ENCODE peak calls at places on chromosome 19, in five cellular contexts. One of them, this sample, is unnamed.

GRCh38 chr19:44696939-44697669 is 1.8 kb upstream of the CEACAM16 start:
- ATAC-seq in HCT116: no peak
- ATAC-seq in heart right ventricle: no peak
- ATAC-seq in foreskin keratinocyte: no peak
- ATAC-seq in psoas muscle: no peak
- ATAC-seq in this sample: no peak

GRCh38 chr19:31538879-31539278 is 189.6 kb upstream of the TSHZ3 start:
- ATAC-seq in HCT116: no peak
- ATAC-seq in heart right ventricle: no peak
- ATAC-seq in foreskin keratinocyte: no peak
- ATAC-seq in psoas muscle: no peak
- ATAC-seq in this sample: no peak

GRCh38 chr19:34171539-34171876 is 796 bp upstream of the LSM14A start:
- ATAC-seq in HCT116: peak; percentile 7
- ATAC-seq in heart right ventricle: peak; percentile 0
- ATAC-seq in foreskin keratinocyte: peak; percentile 71
- ATAC-seq in psoas muscle: peak; percentile 6
- ATAC-seq in this sample: no peak

GRCh38 chr19:14395710-14396338 is 14.6 kb downstream of the ADGRE5 start:
- ATAC-seq in HCT116: no peak
- ATAC-seq in heart right ventricle: no peak
- ATAC-seq in foreskin keratinocyte: no peak
- ATAC-seq in psoas muscle: no peak
- ATAC-seq in this sample: no peak

GRCh38 chr19:5978606-5979552 is 939 bp upstream of the RANBP3 start:
- ATAC-seq in HCT116: no peak
- ATAC-seq in heart right ventricle: no peak
- ATAC-seq in foreskin keratinocyte: no peak
- ATAC-seq in psoas muscle: no peak
- ATAC-seq in this sample: no peak

GRCh38 chr19:8577247-8577646 is at the start of gene MYO1F:
- ATAC-seq in HCT116: no peak
- ATAC-seq in heart right ventricle: peak; percentile 56
- ATAC-seq in foreskin keratinocyte: no peak
- ATAC-seq in psoas muscle: no peak
- ATAC-seq in this sample: peak; percentile 52

GRCh38 chr19:39474139-39474620 is 6.5 kb upstream of the TIMM50 start:
- ATAC-seq in HCT116: peak; percentile 82
- ATAC-seq in heart right ventricle: peak; percentile 72
- ATAC-seq in foreskin keratinocyte: peak; percentile 42
- ATAC-seq in psoas muscle: peak; percentile 76
- ATAC-seq in this sample: peak; percentile 67

GRCh38 chr19:45140533-45140932 is 20.2 kb downstream of the NKPD1 start:
- ATAC-seq in HCT116: no peak
- ATAC-seq in heart right ventricle: no peak
- ATAC-seq in foreskin keratinocyte: no peak
- ATAC-seq in psoas muscle: no peak
- ATAC-seq in this sample: no peak

GRCh38 chr19:5893907-5894703 is 9.5 kb downstream of the NDUFA11 start:
- ATAC-seq in HCT116: no peak
- ATAC-seq in heart right ventricle: peak; percentile 60
- ATAC-seq in foreskin keratinocyte: peak; percentile 58
- ATAC-seq in psoas muscle: peak; percentile 19
- ATAC-seq in this sample: no peak

GRCh38 chr19:22116760-22117159 is 64.5 kb downstream of the ZNF257 start:
- ATAC-seq in HCT116: no peak
- ATAC-seq in heart right ventricle: no peak
- ATAC-seq in foreskin keratinocyte: no peak
- ATAC-seq in psoas muscle: no peak
- ATAC-seq in this sample: no peak

GRCh38 chr19:39686739-39687138 is 17.5 kb upstream of the LGALS14 start:
- ATAC-seq in HCT116: no peak
- ATAC-seq in heart right ventricle: no peak
- ATAC-seq in foreskin keratinocyte: no peak
- ATAC-seq in psoas muscle: no peak
- ATAC-seq in this sample: no peak

GRCh38 chr19:54136086-54136863 is 1.3 kb upstream of the CNOT3 start:
- ATAC-seq in HCT116: no peak
- ATAC-seq in heart right ventricle: no peak
- ATAC-seq in foreskin keratinocyte: no peak
- ATAC-seq in psoas muscle: no peak
- ATAC-seq in this sample: no peak

GRCh38 chr19:48636859-48637448 is at the start of gene DBP:
- ATAC-seq in HCT116: peak; percentile 5
- ATAC-seq in heart right ventricle: peak; percentile 2
- ATAC-seq in foreskin keratinocyte: no peak
- ATAC-seq in psoas muscle: peak; percentile 19
- ATAC-seq in this sample: no peak

GRCh38 chr19:40283414-40284250 is 1.5 kb downstream of the AKT2 start:
- ATAC-seq in HCT116: no peak
- ATAC-seq in heart right ventricle: no peak
- ATAC-seq in foreskin keratinocyte: no peak
- ATAC-seq in psoas muscle: no peak
- ATAC-seq in this sample: no peak

GRCh38 chr19:58450836-58451357 is 525 bp upstream of the ZNF324B start:
- ATAC-seq in HCT116: peak; percentile 51
- ATAC-seq in heart right ventricle: no peak
- ATAC-seq in foreskin keratinocyte: peak; percentile 52
- ATAC-seq in psoas muscle: no peak
- ATAC-seq in this sample: no peak

GRCh38 chr19:55614711-55615552 is 9.4 kb downstream of the ZNF784 start:
- ATAC-seq in HCT116: no peak
- ATAC-seq in heart right ventricle: no peak
- ATAC-seq in foreskin keratinocyte: no peak
- ATAC-seq in psoas muscle: no peak
- ATAC-seq in this sample: no peak

GRCh38 chr19:13401388-13401787 is 104.9 kb downstream of the CACNA1A start:
- ATAC-seq in HCT116: peak; percentile 63
- ATAC-seq in heart right ventricle: no peak
- ATAC-seq in foreskin keratinocyte: peak; percentile 36
- ATAC-seq in psoas muscle: no peak
- ATAC-seq in this sample: no peak

GRCh38 chr19:6744381-6745288 is 5.2 kb downstream of the TRIP10 start:
- ATAC-seq in HCT116: peak; percentile 75
- ATAC-seq in heart right ventricle: peak; percentile 85
- ATAC-seq in foreskin keratinocyte: peak; percentile 74
- ATAC-seq in psoas muscle: peak; percentile 82
- ATAC-seq in this sample: peak; percentile 86

GRCh38 chr19:18109363-18109730 is 11.8 kb downstream of the MAST3 start:
- ATAC-seq in HCT116: peak; percentile 1
- ATAC-seq in heart right ventricle: no peak
- ATAC-seq in foreskin keratinocyte: no peak
- ATAC-seq in psoas muscle: no peak
- ATAC-seq in this sample: peak; percentile 8

DNA sequence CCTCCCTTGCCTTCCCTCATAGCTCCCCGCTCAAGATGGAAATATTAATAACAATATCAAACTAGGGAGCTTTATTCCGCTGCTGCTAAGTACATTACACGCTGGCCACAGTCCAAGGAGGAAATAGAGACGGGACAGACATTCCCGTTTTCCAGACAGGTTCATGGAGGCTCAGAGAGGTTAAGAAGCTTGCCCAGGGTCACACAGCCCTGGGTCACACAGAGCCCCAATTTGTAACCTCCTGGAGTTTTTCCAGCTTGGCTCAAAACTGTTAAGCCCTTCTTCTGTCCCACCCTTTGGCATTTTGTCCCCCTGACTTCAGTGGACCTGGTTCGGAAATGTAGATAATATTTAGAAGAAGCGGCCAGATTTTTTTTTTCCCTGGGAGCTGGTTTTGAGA is 2.0 kb downstream of the BICRA start:
- ATAC-seq in HCT116: no peak
- ATAC-seq in heart right ventricle: no peak
- ATAC-seq in foreskin keratinocyte: no peak
- ATAC-seq in psoas muscle: no peak
- ATAC-seq in this sample: no peak
- H3K4me1 ChIP-seq in HCT116: peaks cover 10% of the 10 kb centered on the region
- H3K4me1 ChIP-seq in heart right ventricle: peaks cover 18% of the 10 kb centered on the region
- H3K4me1 ChIP-seq in foreskin keratinocyte: no peaks in the 10 kb centered on the region
- H3K4me1 ChIP-seq in psoas muscle: peaks cover 36% of the 10 kb centered on the region
- H3K4me1 ChIP-seq in this sample: peaks cover 3% of the 10 kb centered on the region

GRCh38 chr19:391199-391557 is 17.8 kb downstream of the C2CD4C start:
- ATAC-seq in HCT116: no peak
- ATAC-seq in heart right ventricle: no peak
- ATAC-seq in foreskin keratinocyte: no peak
- ATAC-seq in psoas muscle: no peak
- ATAC-seq in this sample: no peak
- TF ChIP-seq CTCF in HCT116: no peak
- TF ChIP-seq CTCF in heart right ventricle: no peak
- TF ChIP-seq CTCF in foreskin keratinocyte: no peak
- TF ChIP-seq CTCF in psoas muscle: no peak
- TF ChIP-seq CTCF in this sample: no peak

GRCh38 chr19:50459067-50459456 is 17.2 kb upstream of the EMC10 start:
- ATAC-seq in HCT116: no peak
- ATAC-seq in heart right ventricle: no peak
- ATAC-seq in foreskin keratinocyte: no peak
- ATAC-seq in psoas muscle: no peak
- ATAC-seq in this sample: no peak
- H3K4me1 ChIP-seq in HCT116: peaks cover 7% of the 10 kb centered on the region
- H3K4me1 ChIP-seq in heart right ventricle: no peaks in the 10 kb centered on the region
- H3K4me1 ChIP-seq in foreskin keratinocyte: no peaks in the 10 kb centered on the region
- H3K4me1 ChIP-seq in psoas muscle: no peaks in the 10 kb centered on the region
- H3K4me1 ChIP-seq in this sample: no peaks in the 10 kb centered on the region

GRCh38 chr19:9641810-9642209 is 20.8 kb upstream of the ZNF561 start:
- ATAC-seq in HCT116: no peak
- ATAC-seq in heart right ventricle: no peak
- ATAC-seq in foreskin keratinocyte: no peak
- ATAC-seq in psoas muscle: no peak
- ATAC-seq in this sample: no peak

GRCh38 chr19:9650345-9650744 is 24.6 kb downstream of the ZNF562 start:
- ATAC-seq in HCT116: no peak
- ATAC-seq in heart right ventricle: no peak
- ATAC-seq in foreskin keratinocyte: no peak
- ATAC-seq in psoas muscle: no peak
- ATAC-seq in this sample: no peak

GRCh38 chr19:9644472-9644871 is 23.4 kb upstream of the ZNF561 start:
- ATAC-seq in HCT116: no peak
- ATAC-seq in heart right ventricle: no peak
- ATAC-seq in foreskin keratinocyte: no peak
- ATAC-seq in psoas muscle: no peak
- ATAC-seq in this sample: no peak

GRCh38 chr19:9640956-9641355 is 19.9 kb upstream of the ZNF561 start:
- ATAC-seq in HCT116: no peak
- ATAC-seq in heart right ventricle: no peak
- ATAC-seq in foreskin keratinocyte: no peak
- ATAC-seq in psoas muscle: no peak
- ATAC-seq in this sample: no peak

GRCh38 chr19:9645466-9645865 is 24.4 kb upstream of the ZNF561 start:
- ATAC-seq in HCT116: no peak
- ATAC-seq in heart right ventricle: no peak
- ATAC-seq in foreskin keratinocyte: no peak
- ATAC-seq in psoas muscle: no peak
- ATAC-seq in this sample: no peak
- TF ChIP-seq CTCF in HCT116: no peak
- TF ChIP-seq CTCF in heart right ventricle: no peak
- TF ChIP-seq CTCF in foreskin keratinocyte: peak; percentile 18
- TF ChIP-seq CTCF in psoas muscle: no peak
- TF ChIP-seq CTCF in this sample: no peak

DNA sequence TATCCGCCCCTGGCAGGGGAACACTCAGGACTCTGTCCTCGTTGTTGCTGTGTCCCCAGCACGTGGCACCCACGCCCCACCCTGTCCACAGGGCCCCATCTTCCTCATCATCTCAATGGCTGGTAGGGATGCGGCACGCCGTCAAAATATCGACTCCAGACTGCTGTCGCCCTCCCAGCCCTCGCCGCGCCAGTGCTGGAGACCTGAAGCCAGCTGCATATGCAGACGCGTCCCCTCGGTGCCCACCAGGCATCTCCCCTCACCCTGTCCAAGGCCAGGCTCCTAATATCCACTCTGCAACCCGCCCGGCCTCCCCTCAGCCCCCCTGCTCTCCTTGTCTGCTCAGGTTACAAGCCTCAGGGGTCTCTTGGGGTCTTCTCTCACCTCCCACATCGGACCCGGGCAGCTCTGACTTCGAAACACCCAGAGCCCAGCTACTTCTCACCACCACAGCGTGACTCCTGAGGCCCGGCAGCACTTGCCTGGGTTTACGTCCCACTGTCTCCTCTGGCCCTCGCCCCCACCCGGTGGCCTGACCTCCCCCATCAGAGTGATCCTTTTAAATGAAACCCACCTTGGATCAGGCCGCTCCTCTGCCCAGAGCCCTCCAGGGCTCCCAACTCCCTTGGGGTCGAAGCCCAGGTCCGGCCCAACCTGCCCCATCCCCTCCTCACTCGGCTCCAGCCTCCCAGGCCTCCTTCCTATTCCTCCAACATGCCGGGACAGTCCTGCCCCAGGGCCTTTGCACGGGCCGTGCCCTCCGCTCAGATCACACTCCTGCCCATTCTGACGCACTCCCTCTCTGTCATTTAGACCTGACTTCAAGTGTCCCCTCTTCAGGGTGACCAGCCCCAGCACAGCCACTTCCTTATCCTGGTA is 12.5 kb downstream of the PLIN4 start:
- ATAC-seq in HCT116: peak; percentile 9
- ATAC-seq in heart right ventricle: no peak
- ATAC-seq in foreskin keratinocyte: no peak
- ATAC-seq in psoas muscle: no peak
- ATAC-seq in this sample: no peak
- H3K4me1 ChIP-seq in HCT116: no peaks in the 10 kb centered on the region
- H3K4me1 ChIP-seq in heart right ventricle: no peaks in the 10 kb centered on the region
- H3K4me1 ChIP-seq in foreskin keratinocyte: no peaks in the 10 kb centered on the region
- H3K4me1 ChIP-seq in psoas muscle: peaks cover 21% of the 10 kb centered on the region
- H3K4me1 ChIP-seq in this sample: no peaks in the 10 kb centered on the region

GRCh38 chr19:33130433-33130832 is 1.5 kb upstream of the WDR88 start:
- ATAC-seq in HCT116: no peak
- ATAC-seq in heart right ventricle: no peak
- ATAC-seq in foreskin keratinocyte: no peak
- ATAC-seq in psoas muscle: no peak
- ATAC-seq in this sample: no peak

GRCh38 chr19:33134571-33135041 is 2.7 kb downstream of the WDR88 start:
- ATAC-seq in HCT116: no peak
- ATAC-seq in heart right ventricle: no peak
- ATAC-seq in foreskin keratinocyte: peak; percentile 15
- ATAC-seq in psoas muscle: no peak
- ATAC-seq in this sample: no peak

GRCh38 chr19:33133438-33134031 is 1.6 kb downstream of the WDR88 start:
- ATAC-seq in HCT116: no peak
- ATAC-seq in heart right ventricle: no peak
- ATAC-seq in foreskin keratinocyte: no peak
- ATAC-seq in psoas muscle: no peak
- ATAC-seq in this sample: no peak

GRCh38 chr19:33132021-33132420 is at the start of gene WDR88:
- ATAC-seq in HCT116: no peak
- ATAC-seq in heart right ventricle: peak; percentile 22
- ATAC-seq in foreskin keratinocyte: no peak
- ATAC-seq in psoas muscle: no peak
- ATAC-seq in this sample: no peak

DNA sequence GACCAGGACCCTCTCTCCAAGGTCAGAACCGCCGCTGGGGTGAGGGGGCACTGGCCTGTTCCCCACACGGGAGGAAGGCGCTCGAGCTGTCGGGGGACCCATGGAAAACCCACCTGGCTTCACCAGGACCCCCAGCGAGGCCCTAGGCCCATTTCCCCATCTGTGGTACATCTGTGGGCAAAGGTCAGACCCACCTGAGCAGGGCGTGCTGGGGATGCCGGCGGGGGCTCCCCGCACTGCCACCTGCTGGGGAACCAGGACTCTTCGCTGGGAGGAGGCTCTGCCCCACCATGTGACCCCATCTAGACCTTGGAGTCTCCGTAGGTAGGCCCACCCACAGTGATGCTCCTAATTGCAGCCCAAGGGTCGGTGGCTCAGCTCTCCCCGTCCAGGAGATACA is 511 bp downstream of the WDR88 start:
- ATAC-seq in HCT116: peak; percentile 68
- ATAC-seq in heart right ventricle: peak; percentile 42
- ATAC-seq in foreskin keratinocyte: peak; percentile 33
- ATAC-seq in psoas muscle: no peak
- ATAC-seq in this sample: no peak
- TF ChIP-seq CTCF in HCT116: peak; percentile 58
- TF ChIP-seq CTCF in heart right ventricle: no peak
- TF ChIP-seq CTCF in foreskin keratinocyte: peak; percentile 45
- TF ChIP-seq CTCF in psoas muscle: no peak
- TF ChIP-seq CTCF in this sample: no peak